ENCODE peak calls at places on chromosomes 16 and 17, in eight cellular contexts. One of them, this sample, is unnamed.

GRCh38 chr16:68275611-68276191 is 11.4 kb downstream of the SLC7A6 start:
- DNase-seq in midbrain: no peak
- DNase-seq in stimulated activated CD4-positive, alpha-beta T cell treated with anti-CD3 and anti-CD28 coated beads, Interleukin-4, amount 100 ng/mL, for 24 hours: peak
- DNase-seq in frontal cortex: no peak
- DNase-seq in CD4-positive, alpha-beta T cell: peak
- DNase-seq in heart right ventricle: no peak
- DNase-seq in pulmonary artery endothelial cell: no peak
- DNase-seq in stimulated activated CD8-positive, alpha-beta memory T cell treated with anti-CD3 and anti-CD28 coated beads, Interleukin-12 subunit alpha, Interleukin-12 subunit beta, amount 100 ng/mL, for 4 hours: no peak
- DNase-seq in this sample: no peak

GRCh38 chr16:48525201-48526057 is 84.6 kb downstream of the N4BP1 start:
- DNase-seq in heart right ventricle: no peak
- DNase-seq in pulmonary artery endothelial cell: no peak
- DNase-seq in midbrain: no peak
- DNase-seq in stimulated activated CD4-positive, alpha-beta T cell treated with anti-CD3 and anti-CD28 coated beads, Interleukin-4, amount 100 ng/mL, for 24 hours: no peak
- DNase-seq in CD4-positive, alpha-beta T cell: no peak
- DNase-seq in stimulated activated CD8-positive, alpha-beta memory T cell treated with anti-CD3 and anti-CD28 coated beads, Interleukin-12 subunit alpha, Interleukin-12 subunit beta, amount 100 ng/mL, for 4 hours: no peak
- DNase-seq in frontal cortex: no peak
- DNase-seq in this sample: no peak

GRCh38 chr16:2072926-2073325 is 25.1 kb downstream of the TSC2 start:
- DNase-seq in heart right ventricle: no peak
- DNase-seq in CD4-positive, alpha-beta T cell: no peak
- DNase-seq in stimulated activated CD8-positive, alpha-beta memory T cell treated with anti-CD3 and anti-CD28 coated beads, Interleukin-12 subunit alpha, Interleukin-12 subunit beta, amount 100 ng/mL, for 4 hours: no peak
- DNase-seq in midbrain: no peak
- DNase-seq in frontal cortex: no peak
- DNase-seq in pulmonary artery endothelial cell: no peak
- DNase-seq in stimulated activated CD4-positive, alpha-beta T cell treated with anti-CD3 and anti-CD28 coated beads, Interleukin-4, amount 100 ng/mL, for 24 hours: no peak
- DNase-seq in this sample: no peak

GRCh38 chr17:63961355-63962207 is 11.1 kb downstream of the SCN4A start:
- DNase-seq in pulmonary artery endothelial cell: no peak
- DNase-seq in heart right ventricle: peak
- DNase-seq in CD4-positive, alpha-beta T cell: peak
- DNase-seq in stimulated activated CD4-positive, alpha-beta T cell treated with anti-CD3 and anti-CD28 coated beads, Interleukin-4, amount 100 ng/mL, for 24 hours: peak
- DNase-seq in stimulated activated CD8-positive, alpha-beta memory T cell treated with anti-CD3 and anti-CD28 coated beads, Interleukin-12 subunit alpha, Interleukin-12 subunit beta, amount 100 ng/mL, for 4 hours: no peak
- DNase-seq in frontal cortex: no peak
- DNase-seq in midbrain: no peak
- DNase-seq in this sample: no peak

GRCh38 chr16:7423436-7423941 is 90.8 kb downstream of the RBFOX1 start:
- DNase-seq in pulmonary artery endothelial cell: no peak
- DNase-seq in stimulated activated CD4-positive, alpha-beta T cell treated with anti-CD3 and anti-CD28 coated beads, Interleukin-4, amount 100 ng/mL, for 24 hours: no peak
- DNase-seq in CD4-positive, alpha-beta T cell: no peak
- DNase-seq in heart right ventricle: no peak
- DNase-seq in frontal cortex: no peak
- DNase-seq in midbrain: no peak
- DNase-seq in stimulated activated CD8-positive, alpha-beta memory T cell treated with anti-CD3 and anti-CD28 coated beads, Interleukin-12 subunit alpha, Interleukin-12 subunit beta, amount 100 ng/mL, for 4 hours: no peak
- DNase-seq in this sample: no peak

GRCh38 chr16:17067882-17068281 is 402.9 kb downstream of the XYLT1 start:
- DNase-seq in stimulated activated CD4-positive, alpha-beta T cell treated with anti-CD3 and anti-CD28 coated beads, Interleukin-4, amount 100 ng/mL, for 24 hours: no peak
- DNase-seq in pulmonary artery endothelial cell: no peak
- DNase-seq in midbrain: no peak
- DNase-seq in stimulated activated CD8-positive, alpha-beta memory T cell treated with anti-CD3 and anti-CD28 coated beads, Interleukin-12 subunit alpha, Interleukin-12 subunit beta, amount 100 ng/mL, for 4 hours: no peak
- DNase-seq in frontal cortex: no peak
- DNase-seq in heart right ventricle: no peak
- DNase-seq in CD4-positive, alpha-beta T cell: no peak
- DNase-seq in this sample: no peak

GRCh38 chr17:48593126-48593829 is at the start of gene HOXB5:
- DNase-seq in heart right ventricle: no peak
- DNase-seq in frontal cortex: no peak
- DNase-seq in CD4-positive, alpha-beta T cell: no peak
- DNase-seq in stimulated activated CD8-positive, alpha-beta memory T cell treated with anti-CD3 and anti-CD28 coated beads, Interleukin-12 subunit alpha, Interleukin-12 subunit beta, amount 100 ng/mL, for 4 hours: no peak
- DNase-seq in midbrain: no peak
- DNase-seq in pulmonary artery endothelial cell: no peak
- DNase-seq in stimulated activated CD4-positive, alpha-beta T cell treated with anti-CD3 and anti-CD28 coated beads, Interleukin-4, amount 100 ng/mL, for 24 hours: no peak
- DNase-seq in this sample: no peak

GRCh38 chr16:73064227-73064995 is 16.5 kb upstream of the ZFHX3 start:
- DNase-seq in pulmonary artery endothelial cell: no peak
- DNase-seq in stimulated activated CD4-positive, alpha-beta T cell treated with anti-CD3 and anti-CD28 coated beads, Interleukin-4, amount 100 ng/mL, for 24 hours: no peak
- DNase-seq in heart right ventricle: peak
- DNase-seq in midbrain: no peak
- DNase-seq in stimulated activated CD8-positive, alpha-beta memory T cell treated with anti-CD3 and anti-CD28 coated beads, Interleukin-12 subunit alpha, Interleukin-12 subunit beta, amount 100 ng/mL, for 4 hours: no peak
- DNase-seq in frontal cortex: no peak
- DNase-seq in CD4-positive, alpha-beta T cell: no peak
- DNase-seq in this sample: no peak

GRCh38 chr17:82387577-82388106 is 16.1 kb downstream of the UTS2R start:
- DNase-seq in heart right ventricle: no peak
- DNase-seq in stimulated activated CD4-positive, alpha-beta T cell treated with anti-CD3 and anti-CD28 coated beads, Interleukin-4, amount 100 ng/mL, for 24 hours: no peak
- DNase-seq in frontal cortex: no peak
- DNase-seq in midbrain: no peak
- DNase-seq in CD4-positive, alpha-beta T cell: no peak
- DNase-seq in stimulated activated CD8-positive, alpha-beta memory T cell treated with anti-CD3 and anti-CD28 coated beads, Interleukin-12 subunit alpha, Interleukin-12 subunit beta, amount 100 ng/mL, for 4 hours: no peak
- DNase-seq in pulmonary artery endothelial cell: no peak
- DNase-seq in this sample: no peak

GRCh38 chr17:77496401-77496801 is 355.6 kb downstream of the SEC14L1 start:
- DNase-seq in midbrain: no peak
- DNase-seq in pulmonary artery endothelial cell: no peak
- DNase-seq in frontal cortex: no peak
- DNase-seq in heart right ventricle: no peak
- DNase-seq in stimulated activated CD8-positive, alpha-beta memory T cell treated with anti-CD3 and anti-CD28 coated beads, Interleukin-12 subunit alpha, Interleukin-12 subunit beta, amount 100 ng/mL, for 4 hours: no peak
- DNase-seq in stimulated activated CD4-positive, alpha-beta T cell treated with anti-CD3 and anti-CD28 coated beads, Interleukin-4, amount 100 ng/mL, for 24 hours: no peak
- DNase-seq in CD4-positive, alpha-beta T cell: no peak
- DNase-seq in this sample: no peak

GRCh38 chr17:51427259-51428255 is 167.2 kb downstream of the UTP18 start:
- DNase-seq in heart right ventricle: no peak
- DNase-seq in CD4-positive, alpha-beta T cell: peak
- DNase-seq in pulmonary artery endothelial cell: no peak
- DNase-seq in stimulated activated CD4-positive, alpha-beta T cell treated with anti-CD3 and anti-CD28 coated beads, Interleukin-4, amount 100 ng/mL, for 24 hours: peak
- DNase-seq in midbrain: no peak
- DNase-seq in stimulated activated CD8-positive, alpha-beta memory T cell treated with anti-CD3 and anti-CD28 coated beads, Interleukin-12 subunit alpha, Interleukin-12 subunit beta, amount 100 ng/mL, for 4 hours: peak
- DNase-seq in frontal cortex: no peak
- DNase-seq in this sample: no peak

GRCh38 chr16:75273054-75273925 is 21.9 kb upstream of the BCAR1 start:
- DNase-seq in stimulated activated CD4-positive, alpha-beta T cell treated with anti-CD3 and anti-CD28 coated beads, Interleukin-4, amount 100 ng/mL, for 24 hours: no peak
- DNase-seq in frontal cortex: no peak
- DNase-seq in heart right ventricle: no peak
- DNase-seq in stimulated activated CD8-positive, alpha-beta memory T cell treated with anti-CD3 and anti-CD28 coated beads, Interleukin-12 subunit alpha, Interleukin-12 subunit beta, amount 100 ng/mL, for 4 hours: no peak
- DNase-seq in CD4-positive, alpha-beta T cell: no peak
- DNase-seq in midbrain: no peak
- DNase-seq in pulmonary artery endothelial cell: no peak
- DNase-seq in this sample: no peak

GRCh38 chr17:7634384-7634783 is 4.4 kb downstream of the SHBG start:
- DNase-seq in pulmonary artery endothelial cell: no peak
- DNase-seq in heart right ventricle: peak
- DNase-seq in frontal cortex: no peak
- DNase-seq in stimulated activated CD4-positive, alpha-beta T cell treated with anti-CD3 and anti-CD28 coated beads, Interleukin-4, amount 100 ng/mL, for 24 hours: no peak
- DNase-seq in midbrain: peak
- DNase-seq in CD4-positive, alpha-beta T cell: no peak
- DNase-seq in stimulated activated CD8-positive, alpha-beta memory T cell treated with anti-CD3 and anti-CD28 coated beads, Interleukin-12 subunit alpha, Interleukin-12 subunit beta, amount 100 ng/mL, for 4 hours: no peak
- DNase-seq in this sample: no peak

GRCh38 chr17:68457168-68457538 is at the start of gene WIPI1:
- DNase-seq in stimulated activated CD4-positive, alpha-beta T cell treated with anti-CD3 and anti-CD28 coated beads, Interleukin-4, amount 100 ng/mL, for 24 hours: no peak
- DNase-seq in frontal cortex: no peak
- DNase-seq in CD4-positive, alpha-beta T cell: no peak
- DNase-seq in midbrain: peak
- DNase-seq in stimulated activated CD8-positive, alpha-beta memory T cell treated with anti-CD3 and anti-CD28 coated beads, Interleukin-12 subunit alpha, Interleukin-12 subunit beta, amount 100 ng/mL, for 4 hours: no peak
- DNase-seq in pulmonary artery endothelial cell: no peak
- DNase-seq in heart right ventricle: no peak
- DNase-seq in this sample: no peak

GRCh38 chr16:81779540-81780320 is 639 bp downstream of the PLCG2 start:
- DNase-seq in midbrain: no peak
- DNase-seq in CD4-positive, alpha-beta T cell: no peak
- DNase-seq in pulmonary artery endothelial cell: no peak
- DNase-seq in heart right ventricle: peak
- DNase-seq in stimulated activated CD4-positive, alpha-beta T cell treated with anti-CD3 and anti-CD28 coated beads, Interleukin-4, amount 100 ng/mL, for 24 hours: no peak
- DNase-seq in frontal cortex: no peak
- DNase-seq in stimulated activated CD8-positive, alpha-beta memory T cell treated with anti-CD3 and anti-CD28 coated beads, Interleukin-12 subunit alpha, Interleukin-12 subunit beta, amount 100 ng/mL, for 4 hours: no peak
- DNase-seq in this sample: no peak

This sample was measured in BJ.